ENCODE peak calls at places on chromosomes 6 and 20, in six cellular contexts. One of them, this sample, is unnamed.

GRCh38 chr6:9292975-9293374 is 857.6 kb upstream of the SLC35B3 start:
- DNase-seq in WTC11: no peak
- DNase-seq in HepG2: no peak
- DNase-seq in H1: no peak
- DNase-seq in HCT116: no peak
- DNase-seq in GM12878: no peak
- DNase-seq in this sample: no peak

GRCh38 chr6:13391537-13391936 is 63.2 kb upstream of the TBC1D7 start:
- DNase-seq in HepG2: no peak
- DNase-seq in HCT116: no peak
- DNase-seq in H1: no peak
- DNase-seq in WTC11: no peak
- DNase-seq in GM12878: no peak
- DNase-seq in this sample: no peak

GRCh38 chr6:52049252-52050050 is 38.0 kb downstream of the PKHD1 start:
- DNase-seq in GM12878: peak; percentile 11
- DNase-seq in HCT116: peak; percentile 32
- DNase-seq in WTC11: no peak
- DNase-seq in HepG2: peak; percentile 33
- DNase-seq in H1: no peak
- DNase-seq in this sample: peak; percentile 48

GRCh38 chr6:44045672-44046015 is 81.6 kb downstream of the MRPL14 start:
- DNase-seq in WTC11: no peak
- DNase-seq in HCT116: no peak
- DNase-seq in H1: no peak
- DNase-seq in HepG2: no peak
- DNase-seq in GM12878: no peak
- DNase-seq in this sample: no peak

GRCh38 chr20:39066464-39066863 is 104.3 kb downstream of the DHX35 start:
- DNase-seq in WTC11: peak; percentile 87
- DNase-seq in HepG2: peak; percentile 48
- DNase-seq in H1: peak; percentile 83
- DNase-seq in HCT116: no peak
- DNase-seq in GM12878: no peak
- DNase-seq in this sample: peak; percentile 44

GRCh38 chr6:144134737-144135136 is 15.6 kb upstream of the STX11 start:
- DNase-seq in HepG2: no peak
- DNase-seq in H1: no peak
- DNase-seq in GM12878: no peak
- DNase-seq in WTC11: no peak
- DNase-seq in HCT116: no peak
- DNase-seq in this sample: no peak

GRCh38 chr20:63966944-63967322 is 2.8 kb downstream of the ZNF512B start:
- DNase-seq in WTC11: no peak
- DNase-seq in HCT116: no peak
- DNase-seq in GM12878: no peak
- DNase-seq in HepG2: no peak
- DNase-seq in H1: no peak
- DNase-seq in this sample: no peak

GRCh38 chr6:159935633-159936032 is 33.2 kb upstream of the IGF2R start:
- DNase-seq in H1: no peak
- DNase-seq in GM12878: no peak
- DNase-seq in HCT116: no peak
- DNase-seq in HepG2: no peak
- DNase-seq in WTC11: no peak
- DNase-seq in this sample: no peak

GRCh38 chr6:169905041-169905807 is 153.8 kb downstream of the ERMARD start:
- DNase-seq in WTC11: no peak
- DNase-seq in GM12878: no peak
- DNase-seq in HCT116: no peak
- DNase-seq in HepG2: no peak
- DNase-seq in H1: no peak
- DNase-seq in this sample: no peak

GRCh38 chr20:32278199-32278643 is 770 bp downstream of the KIF3B start:
- DNase-seq in GM12878: peak; percentile 67
- DNase-seq in HCT116: no peak
- DNase-seq in WTC11: no peak
- DNase-seq in H1: no peak
- DNase-seq in HepG2: no peak
- DNase-seq in this sample: no peak

GRCh38 chr20:43438578-43439316 is 18.9 kb upstream of the SRSF6 start:
- DNase-seq in GM12878: peak; percentile 53
- DNase-seq in HepG2: no peak
- DNase-seq in H1: no peak
- DNase-seq in HCT116: no peak
- DNase-seq in WTC11: no peak
- DNase-seq in this sample: no peak

GRCh38 chr20:3071610-3072529 is at the start of gene OXT:
- DNase-seq in WTC11: peak; percentile 69
- DNase-seq in HepG2: no peak
- DNase-seq in H1: peak; percentile 74
- DNase-seq in HCT116: no peak
- DNase-seq in GM12878: no peak
- DNase-seq in this sample: no peak

GRCh38 chr6:31497595-31498476 is at the start of gene MICB:
- DNase-seq in GM12878: peak; percentile 46
- DNase-seq in HCT116: peak; percentile 85
- DNase-seq in WTC11: peak; percentile 91
- DNase-seq in HepG2: peak; percentile 82
- DNase-seq in H1: peak; percentile 85
- DNase-seq in this sample: peak; percentile 91

GRCh38 chr20:5061209-5061608 is 58.5 kb downstream of the PCNA start:
- DNase-seq in HepG2: peak; percentile 65
- DNase-seq in HCT116: peak; percentile 89
- DNase-seq in H1: no peak
- DNase-seq in GM12878: no peak
- DNase-seq in WTC11: no peak
- DNase-seq in this sample: no peak

GRCh38 chr6:25895773-25896172 is 21.7 kb upstream of the SLC17A3 start:
- DNase-seq in H1: no peak
- DNase-seq in WTC11: no peak
- DNase-seq in HepG2: no peak
- DNase-seq in GM12878: no peak
- DNase-seq in HCT116: no peak
- DNase-seq in this sample: no peak

GRCh38 chr6:52305948-52306767 is 21.6 kb upstream of the MCM3 start:
- DNase-seq in H1: no peak
- DNase-seq in WTC11: no peak
- DNase-seq in HepG2: no peak
- DNase-seq in HCT116: no peak
- DNase-seq in GM12878: peak; percentile 85
- DNase-seq in this sample: no peak

GRCh38 chr6:53961679-53962370 is 149.4 kb upstream of the MLIP start:
- DNase-seq in HCT116: no peak
- DNase-seq in GM12878: no peak
- DNase-seq in H1: no peak
- DNase-seq in WTC11: peak; percentile 43
- DNase-seq in HepG2: no peak
- DNase-seq in this sample: no peak

GRCh38 chr20:17808357-17808756 is 108.6 kb downstream of the BANF2 start:
- DNase-seq in HepG2: peak; percentile 42
- DNase-seq in H1: no peak
- DNase-seq in HCT116: no peak
- DNase-seq in GM12878: no peak
- DNase-seq in WTC11: no peak
- DNase-seq in this sample: no peak

GRCh38 chr6:139852484-139853140 is 478.2 kb upstream of the CITED2 start:
- DNase-seq in H1: no peak
- DNase-seq in GM12878: no peak
- DNase-seq in HCT116: no peak
- DNase-seq in WTC11: no peak
- DNase-seq in HepG2: no peak
- DNase-seq in this sample: no peak

DNA sequence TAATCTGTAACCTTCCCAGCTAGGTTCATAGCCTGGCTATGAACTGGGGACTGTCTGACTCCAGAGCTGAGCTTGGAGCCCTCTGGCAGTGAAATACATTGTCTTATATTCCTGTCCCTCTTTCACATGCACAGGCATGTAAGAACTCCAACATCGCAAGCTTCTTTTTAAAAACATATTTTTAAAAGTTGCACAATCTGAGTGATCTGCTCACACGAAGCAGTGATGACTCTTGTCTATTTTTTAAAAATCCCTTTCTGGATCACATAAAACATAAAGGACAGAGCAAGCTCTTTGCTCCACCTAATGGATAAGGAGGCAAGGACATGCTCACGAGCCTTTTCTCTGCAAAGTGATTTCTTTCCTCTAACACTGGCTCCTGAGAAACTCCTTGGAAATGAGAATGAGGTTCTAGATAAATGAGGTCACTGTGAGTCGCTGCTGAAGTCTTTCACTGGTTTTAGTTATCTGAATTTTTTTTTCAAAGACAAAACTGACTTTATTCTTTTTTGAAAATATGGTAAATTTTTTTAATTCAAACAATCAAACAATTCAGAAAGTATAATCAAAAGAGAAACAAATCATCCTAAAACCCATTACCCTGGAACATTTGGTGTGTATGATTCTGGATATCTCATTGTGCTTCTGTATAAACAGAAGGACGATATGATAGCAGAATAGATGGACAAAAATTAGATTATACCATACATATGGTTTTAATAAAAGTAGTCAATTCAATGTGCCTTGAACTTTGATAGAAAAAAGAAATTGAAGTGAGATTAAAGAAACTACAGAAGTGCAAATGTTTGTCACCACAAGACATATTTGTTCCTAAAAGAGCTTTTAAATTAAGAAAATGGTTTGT is 30.8 kb downstream of the IL20RA start:
- DNase-seq in GM12878: no peak
- DNase-seq in H1: no peak
- DNase-seq in HepG2: peak; percentile 18
- DNase-seq in HCT116: peak; percentile 26
- DNase-seq in WTC11: no peak
- DNase-seq in this sample: peak; percentile 18
- TF ChIP-seq ATF3 in GM12878: no peak
- TF ChIP-seq ATF3 in H1: no peak
- TF ChIP-seq ATF3 in HepG2: no peak
- TF ChIP-seq ATF3 in HCT116: no peak
- TF ChIP-seq ATF3 in WTC11: no peak
- TF ChIP-seq ATF3 in this sample: no peak

GRCh38 chr20:44719841-44720240 is 4.7 kb downstream of the CCN5 start:
- DNase-seq in WTC11: no peak
- DNase-seq in H1: no peak
- DNase-seq in HepG2: no peak
- DNase-seq in HCT116: no peak
- DNase-seq in GM12878: no peak
- DNase-seq in this sample: no peak

GRCh38 chr20:44721785-44722054 is 6.6 kb downstream of the CCN5 start:
- DNase-seq in HepG2: no peak
- DNase-seq in H1: no peak
- DNase-seq in GM12878: no peak
- DNase-seq in HCT116: no peak
- DNase-seq in WTC11: no peak
- DNase-seq in this sample: no peak

GRCh38 chr20:44720617-44720993 is 5.4 kb downstream of the CCN5 start:
- DNase-seq in WTC11: no peak
- DNase-seq in H1: no peak
- DNase-seq in HCT116: peak; percentile 48
- DNase-seq in HepG2: no peak
- DNase-seq in GM12878: no peak
- DNase-seq in this sample: no peak

GRCh38 chr20:44722990-44723389 is 7.8 kb downstream of the CCN5 start:
- DNase-seq in H1: no peak
- DNase-seq in HCT116: no peak
- DNase-seq in GM12878: no peak
- DNase-seq in HepG2: no peak
- DNase-seq in WTC11: no peak
- DNase-seq in this sample: no peak

DNA sequence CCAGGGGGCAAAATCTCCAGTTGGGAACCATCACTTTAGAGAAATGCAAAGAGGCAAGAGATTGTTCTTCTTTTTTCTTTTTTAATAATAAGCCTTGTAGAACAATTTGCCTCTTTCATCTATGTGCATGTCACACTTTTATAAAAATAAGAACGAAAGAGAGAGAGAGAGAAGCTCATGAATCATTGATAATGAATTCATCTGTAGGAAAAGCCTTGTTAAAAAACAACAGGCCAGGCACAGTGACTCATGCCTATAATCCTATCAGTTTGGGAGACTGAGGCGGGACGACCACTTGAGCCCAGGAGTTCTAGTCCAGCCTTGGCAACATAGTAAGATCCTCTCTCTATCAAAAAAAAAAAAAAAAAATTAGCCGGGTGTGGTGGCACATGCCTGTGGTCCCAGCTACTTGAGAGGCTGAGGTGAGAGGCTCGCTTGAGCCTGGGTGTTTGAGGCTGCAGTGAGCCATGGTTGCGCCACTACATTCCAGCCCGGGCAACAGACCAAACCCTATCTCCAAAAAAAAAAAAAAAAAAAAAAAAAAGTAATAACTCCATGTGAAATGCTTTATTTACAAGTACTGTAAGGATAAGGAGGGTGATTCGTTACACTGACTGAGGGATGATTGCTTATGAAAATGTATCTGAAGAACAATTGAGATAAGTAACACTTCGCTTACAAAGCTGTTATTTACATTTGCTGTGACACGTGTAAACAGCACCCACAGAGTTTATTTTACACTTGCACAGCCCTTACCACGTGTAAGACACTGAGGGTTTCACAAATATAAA is 6.0 kb downstream of the CCN5 start:
- DNase-seq in WTC11: no peak
- DNase-seq in HCT116: peak; percentile 37
- DNase-seq in H1: no peak
- DNase-seq in GM12878: no peak
- DNase-seq in HepG2: no peak
- DNase-seq in this sample: no peak
- TF ChIP-seq ATF3 in WTC11: no peak
- TF ChIP-seq ATF3 in HCT116: no peak
- TF ChIP-seq ATF3 in H1: no peak
- TF ChIP-seq ATF3 in GM12878: no peak
- TF ChIP-seq ATF3 in HepG2: no peak
- TF ChIP-seq ATF3 in this sample: no peak

DNA sequence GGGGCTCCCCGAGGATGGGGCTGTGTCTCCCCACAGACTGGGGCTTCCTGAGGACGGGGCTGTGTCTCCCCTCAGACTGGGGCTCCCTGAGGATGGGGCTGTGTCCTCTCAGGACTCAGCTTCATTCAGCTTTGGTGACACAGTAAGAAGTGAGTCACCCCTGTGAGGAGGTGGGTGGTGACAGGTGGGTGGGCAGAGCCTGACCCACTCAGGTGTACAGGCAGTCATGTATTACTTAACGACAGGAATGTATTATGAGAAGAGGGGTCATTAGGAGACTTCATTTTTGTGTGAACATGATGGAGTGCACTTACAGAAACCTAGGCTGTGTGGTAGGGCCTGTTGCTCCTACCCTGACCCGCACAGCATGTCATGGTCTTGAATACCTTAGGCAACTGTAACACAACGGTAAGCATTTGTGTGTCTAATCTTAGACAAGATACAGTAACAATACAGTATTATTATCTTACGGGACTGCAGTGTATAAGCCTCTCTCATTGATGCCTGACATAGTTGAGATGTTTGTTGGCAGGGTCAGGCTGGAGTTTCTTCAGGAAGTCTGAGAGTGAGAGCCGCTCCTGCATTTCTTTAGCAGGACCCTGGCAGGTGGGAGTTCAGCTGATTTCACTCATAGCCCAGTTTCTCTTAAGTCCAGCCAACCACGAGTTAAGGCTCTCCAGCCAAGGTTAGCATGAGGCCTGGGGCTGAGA is 10.9 kb upstream of the PGC start:
- DNase-seq in GM12878: no peak
- DNase-seq in WTC11: no peak
- DNase-seq in H1: no peak
- DNase-seq in HCT116: no peak
- DNase-seq in HepG2: no peak
- DNase-seq in this sample: no peak
- TF ChIP-seq ATF3 in GM12878: no peak
- TF ChIP-seq ATF3 in WTC11: no peak
- TF ChIP-seq ATF3 in H1: no peak
- TF ChIP-seq ATF3 in HCT116: no peak
- TF ChIP-seq ATF3 in HepG2: no peak
- TF ChIP-seq ATF3 in this sample: no peak

GRCh38 chr6:109230444-109230843 is 135.1 kb downstream of the CEP57L1 start:
- DNase-seq in HepG2: no peak
- DNase-seq in GM12878: no peak
- DNase-seq in WTC11: no peak
- DNase-seq in HCT116: no peak
- DNase-seq in H1: no peak
- DNase-seq in this sample: no peak
- TF ChIP-seq ATF3 in HepG2: no peak
- TF ChIP-seq ATF3 in GM12878: no peak
- TF ChIP-seq ATF3 in WTC11: no peak
- TF ChIP-seq ATF3 in HCT116: no peak
- TF ChIP-seq ATF3 in H1: no peak
- TF ChIP-seq ATF3 in this sample: no peak

This sample was measured in K562.